ENCODE peak calls at places on chromosome 1, in eight cellular contexts. O is A549, R is GM12878, A is H1, X is HCT116, M is HepG2, F is K562, U is IMR-90. K is an unnamed sample.

GRCh38 chr1:97306504-97306903 is 584.9 kb downstream of the PTBP2 start:
- DNase-seq in R (no peak), F (no peak), U (no peak), X (no peak), M (no peak), A (no peak), O (no peak), K (no peak)

GRCh38 chr1:175591083-175591743 is 152.2 kb downstream of the TNR start:
- DNase-seq in U (no peak), A (no peak), X (no peak), O (no peak), R (no peak), F (peak; percentile 68), M (no peak), K (peak; percentile 7)

GRCh38 chr1:119225831-119226230 is 85.4 kb upstream of the WARS2 start:
- DNase-seq in R (no peak), X (no peak), O (no peak), F (no peak), A (no peak), U (no peak), M (no peak), K (no peak)

GRCh38 chr1:220879509-220880366 is 495 bp downstream of the HLX start:
- DNase-seq in X (no peak), R (no peak), A (peak; percentile 71), U (peak; percentile 51), F (peak; percentile 67), O (peak; percentile 30), M (no peak), K (peak; percentile 46)

GRCh38 chr1:23980725-23981063 is 567 bp upstream of the SRSF10 start:
- DNase-seq in A (peak; percentile 53), U (peak; percentile 64), R (no peak), O (peak; percentile 47), M (no peak), X (peak; percentile 75), F (peak; percentile 73), K (no peak)

GRCh38 chr1:194043984-194044755 is 857.8 kb upstream of the B3GALT2 start:
- DNase-seq in A (no peak), R (no peak), M (no peak), O (no peak), F (no peak), X (no peak), U (peak; percentile 72), K (no peak)

GRCh38 chr1:181430015-181430657 is 53.2 kb upstream of the CACNA1E start:
- DNase-seq in R (peak; percentile 79), O (no peak), U (no peak), F (no peak), M (no peak), A (no peak), X (no peak), K (no peak)

GRCh38 chr1:153734380-153735089 is 6.7 kb downstream of the INTS3 start:
- DNase-seq in U (no peak), R (no peak), M (no peak), F (no peak), O (no peak), A (no peak), X (no peak), K (no peak)

GRCh38 chr1:233473549-233474204 is 140.2 kb upstream of the KCNK1 start:
- DNase-seq in A (no peak), R (no peak), M (no peak), O (no peak), U (no peak), F (no peak), X (no peak), K (no peak)

GRCh38 chr1:8529901-8530300 is 212.0 kb downstream of the SLC45A1 start:
- DNase-seq in X (no peak), R (no peak), F (no peak), A (no peak), M (no peak), O (no peak), U (no peak), K (no peak)

DNA sequence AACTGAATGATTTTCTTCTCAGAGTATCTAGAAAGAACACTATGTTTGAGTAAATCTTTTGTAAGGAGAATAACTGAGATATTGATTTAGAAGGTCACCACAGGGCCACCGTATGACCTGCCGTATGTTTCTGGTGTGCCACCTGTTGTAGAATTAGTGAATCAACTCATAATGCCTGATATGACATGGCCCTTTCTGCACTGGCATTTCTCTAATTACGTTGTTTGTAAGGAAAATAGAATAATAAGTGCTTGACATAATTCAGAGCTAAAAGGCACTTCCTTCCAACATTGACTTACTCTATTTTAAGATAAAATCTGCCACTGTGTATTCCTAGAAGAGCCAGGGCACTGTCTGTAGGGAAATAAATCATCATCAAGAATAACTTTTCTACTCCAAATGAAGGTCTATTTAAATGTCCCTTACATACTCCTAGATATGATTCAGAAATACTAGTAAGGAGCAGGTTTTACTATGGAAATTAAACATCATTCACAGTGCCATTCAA is 101.7 kb downstream of the PHTF1 start:
- DNase-seq in O (no peak), M (no peak), A (no peak), X (no peak), R (no peak), U (no peak), F (no peak), K (peak; percentile 3)
- H3K4me2 ChIP-seq in O (no peak overlapping the region), M (no peak overlapping the region), A (no peak overlapping the region), X (no peak overlapping the region), R (no peak overlapping the region), U (no peak overlapping the region), F (no peak overlapping the region), K (no peak overlapping the region)

DNA sequence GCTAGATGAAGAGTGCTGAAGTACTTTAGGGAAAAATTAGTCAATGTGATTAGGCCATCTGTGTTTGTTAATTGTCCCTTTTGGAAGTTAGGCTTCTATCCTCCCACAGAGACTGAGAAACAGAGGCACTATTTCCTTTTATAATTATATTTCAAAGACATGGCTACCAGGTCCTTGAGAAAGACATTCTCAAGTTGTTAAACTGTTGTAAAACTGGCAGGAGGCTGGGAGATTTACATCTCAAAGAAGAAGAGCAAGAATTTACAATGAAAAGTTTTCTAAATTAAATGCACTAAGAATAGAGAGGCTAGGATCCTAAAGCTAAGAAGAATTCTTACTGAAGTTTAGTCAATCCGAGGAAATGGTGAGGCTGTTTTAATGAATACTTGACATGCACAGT is 74.0 kb upstream of the BRINP3 start:
- DNase-seq in U (no peak), X (no peak), O (no peak), A (no peak), F (no peak), M (no peak), R (no peak), K (no peak)
- H3K4me3 ChIP-seq in U (no peak overlapping the region), X (no peak overlapping the region), O (no peak overlapping the region), A (no peak overlapping the region), F (no peak overlapping the region), M (no peak overlapping the region), R (no peak overlapping the region), K (no peak overlapping the region)

GRCh38 chr1:205454903-205455335 is 926 bp downstream of the BLACAT1 start:
- DNase-seq in U (no peak), A (peak; percentile 66), O (no peak), X (no peak), M (no peak), R (no peak), F (no peak), K (no peak)
- TF ChIP-seq POLR2A in U (no peak), A (no peak), O (no peak), X (no peak), M (no peak), R (no peak), F (no peak), K (no peak)

DNA sequence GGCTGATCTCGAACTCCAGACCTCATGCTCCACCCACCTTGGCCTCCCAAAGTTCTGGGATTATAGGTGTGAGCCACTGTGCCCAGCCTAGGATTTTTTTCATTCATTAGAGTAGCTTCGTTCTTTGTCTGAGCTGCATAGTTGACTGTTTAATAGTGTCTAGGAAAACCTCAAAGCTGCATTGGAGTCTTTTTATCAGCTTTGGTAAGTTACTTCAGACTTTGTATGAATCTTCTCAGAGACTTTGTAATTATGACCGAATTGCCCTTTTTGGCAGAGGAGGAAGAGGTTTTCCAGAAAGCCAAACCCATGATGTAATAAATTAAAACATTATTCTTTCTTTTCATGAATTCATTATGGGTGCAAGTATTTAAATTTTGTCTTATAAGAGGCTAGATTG is 5.1 kb downstream of the DNAJB4 start:
- DNase-seq in F (no peak), M (no peak), R (no peak), U (no peak), A (no peak), O (no peak), X (no peak), K (peak; percentile 37)
- H3K4me2 ChIP-seq in F (peak overlapping the region; percentile 64), M (no peak overlapping the region), R (peak overlapping the region; percentile 38), U (peak overlapping the region; percentile 64), A (no peak overlapping the region), O (peak overlapping the region; percentile 87), X (no peak overlapping the region), K (peak overlapping the region; percentile 100)

DNA sequence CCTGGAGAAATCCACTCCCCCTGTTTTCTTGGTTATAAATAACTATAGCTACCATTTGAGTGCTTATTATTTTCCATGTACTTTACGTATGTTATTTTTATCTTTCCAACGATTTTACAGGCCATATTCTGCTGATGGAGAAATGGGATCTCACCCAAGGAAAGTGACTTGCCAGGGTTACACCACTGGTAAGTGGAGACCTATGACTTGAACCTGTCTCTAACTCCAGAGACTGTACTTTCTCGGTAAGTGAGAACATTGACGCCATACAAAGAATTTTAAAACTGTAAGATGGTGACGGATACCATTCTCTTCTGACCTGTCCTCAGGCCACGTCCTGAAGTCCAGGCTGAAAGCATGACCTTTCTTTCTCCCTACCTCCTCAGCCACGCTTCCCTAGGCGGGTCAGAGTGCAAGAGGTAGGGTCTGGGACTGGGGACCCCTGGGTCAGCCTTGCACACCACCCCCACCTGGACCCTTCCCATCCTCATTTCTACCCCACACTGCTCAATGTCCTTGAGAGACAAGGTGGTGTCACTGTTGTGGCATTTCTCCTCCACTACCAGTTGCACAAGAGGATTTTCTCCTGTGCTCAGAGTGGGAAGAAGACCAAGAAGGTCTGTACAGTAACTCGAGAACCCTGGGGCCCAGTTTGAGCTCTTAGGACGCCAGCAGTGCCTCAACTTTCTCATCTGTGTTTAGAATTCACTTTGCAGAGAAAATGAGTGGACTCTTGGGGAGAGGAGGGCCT is 49.2 kb upstream of the CD34 start:
- DNase-seq in X (no peak), R (no peak), O (no peak), A (no peak), M (no peak), U (no peak), F (no peak), K (no peak)
- H3K4me3 ChIP-seq in X (no peak overlapping the region), R (no peak overlapping the region), O (no peak overlapping the region), A (peak overlapping the region; percentile 53), M (no peak overlapping the region), U (no peak overlapping the region), F (no peak overlapping the region), K (no peak overlapping the region)

K was measured in endothelial cell of umbilical vein.